ENCODE peak calls at places on chromosomes 2 and 18, in six cellular contexts. C, B, F, A, P and N are unnamed samples.

GRCh38 chr2:222754324-222754723 is 82.9 kb downstream of the MOGAT1 start:
- DNase-seq in F (no peak), A (no peak), B (no peak), P (no peak), C (no peak), N (no peak)

GRCh38 chr2:72837171-72837570 is 11.3 kb upstream of the EXOC6B start:
- DNase-seq in P (no peak), C (no peak), A (no peak), B (no peak), F (no peak), N (no peak)

GRCh38 chr2:1052671-1053270 is 102.1 kb downstream of the SNTG2 start:
- DNase-seq in C (no peak), A (peak), F (no peak), B (no peak), P (no peak), N (no peak)

GRCh38 chr18:30265190-30265589 is 777.4 kb downstream of the DSC3 start:
- DNase-seq in C (no peak), A (no peak), F (no peak), P (no peak), B (no peak), N (no peak)

GRCh38 chr2:75952173-75952572 is 241.5 kb upstream of the GCFC2 start:
- DNase-seq in P (no peak), C (no peak), F (no peak), B (no peak), A (no peak), N (no peak)

GRCh38 chr2:187994464-187995331 is 297.0 kb upstream of the GULP1 start:
- DNase-seq in A (no peak), C (no peak), P (no peak), F (no peak), B (no peak), N (no peak)

GRCh38 chr2:202883987-202884675 is 12.6 kb upstream of the ICA1L start:
- DNase-seq in A (no peak), F (no peak), B (no peak), C (no peak), P (no peak), N (no peak)

GRCh38 chr2:237993701-237994100 is 26.9 kb downstream of the UBE2F start:
- DNase-seq in C (no peak), F (no peak), P (no peak), B (no peak), A (no peak), N (no peak)

GRCh38 chr2:16745466-16745865 is 79.8 kb upstream of the CYRIA start:
- DNase-seq in C (no peak), A (no peak), F (no peak), B (no peak), P (no peak), N (no peak)

GRCh38 chr2:200423552-200423951 is 86.3 kb downstream of the KCTD18 start:
- DNase-seq in B (no peak), P (no peak), C (no peak), F (no peak), A (no peak), N (no peak)

GRCh38 chr2:200422071-200422470 is 87.8 kb downstream of the KCTD18 start:
- DNase-seq in A (no peak), F (no peak), C (no peak), P (no peak), B (no peak), N (no peak)

GRCh38 chr2:200421270-200421669 is 88.6 kb downstream of the KCTD18 start:
- DNase-seq in P (no peak), A (no peak), F (no peak), C (no peak), B (no peak), N (no peak)

GRCh38 chr2:200425026-200425821 is 84.6 kb downstream of the KCTD18 start:
- DNase-seq in B (no peak), P (no peak), C (no peak), F (no peak), A (no peak), N (no peak)

DNA sequence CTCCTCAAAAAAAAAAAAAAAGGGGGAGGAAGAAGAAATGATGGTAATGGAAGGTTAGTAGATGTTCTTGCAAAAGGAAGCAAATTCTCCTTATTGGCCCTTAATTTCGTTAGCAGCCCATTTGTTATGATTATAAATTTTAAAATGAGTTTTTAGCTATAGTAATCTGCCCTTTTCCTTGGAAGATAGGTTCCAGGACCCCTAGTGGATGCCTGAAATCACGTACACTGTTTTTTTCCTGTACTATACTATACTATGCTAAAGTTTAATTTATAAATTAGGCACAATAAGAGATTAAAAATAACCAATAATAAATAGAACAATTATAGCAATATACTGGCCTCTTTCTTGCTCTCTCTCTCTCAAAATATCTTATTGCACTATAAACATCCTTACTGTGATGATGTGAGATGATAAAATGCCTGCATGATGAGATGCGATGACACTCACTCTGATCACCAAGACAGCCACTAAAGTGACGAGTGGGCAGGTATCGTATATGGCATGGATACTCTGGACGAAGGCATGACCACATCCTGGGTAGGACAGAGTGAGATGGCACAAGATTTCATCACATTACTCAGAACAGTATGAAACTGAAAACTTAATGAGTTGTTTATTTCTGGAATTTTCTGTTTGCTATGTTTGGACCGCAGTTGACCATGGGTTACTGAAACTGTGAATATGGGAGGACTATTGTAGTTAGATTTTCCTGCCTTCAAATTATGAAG is 87.2 kb downstream of the KCTD18 start:
- DNase-seq in F (no peak), P (no peak), C (no peak), B (no peak), A (no peak), N (no peak)
- TF ChIP-seq CTCF in F (peak), P (no peak), C (no peak), B (no peak), A (no peak), N (no peak)

DNA sequence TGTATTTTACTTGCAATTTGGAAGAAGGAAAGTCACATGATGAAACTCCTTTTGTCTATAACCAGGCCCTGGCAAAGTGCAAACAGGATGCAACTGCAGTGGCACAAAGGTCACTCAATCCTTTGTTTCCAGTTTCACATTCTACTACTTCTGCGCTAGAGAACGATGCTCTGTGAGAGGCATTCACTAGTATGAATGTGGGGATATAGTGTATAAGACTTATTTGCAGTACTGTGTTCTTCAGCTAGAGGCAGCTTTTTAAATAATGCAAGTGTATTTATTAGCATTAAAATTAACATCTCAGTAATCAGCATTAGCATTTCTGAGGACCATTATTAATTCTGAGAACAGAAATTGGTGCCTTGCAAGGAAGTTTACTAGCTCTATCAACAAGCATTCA is 68.9 kb downstream of the PRPF40A start:
- DNase-seq in B (no peak), F (no peak), A (no peak), C (no peak), P (no peak), N (no peak)
- TF ChIP-seq CTCF in B (no peak), F (peak), A (no peak), C (no peak), P (peak), N (no peak)

GRCh38 chr2:49224426-49225010 is 70.2 kb upstream of the FSHR start:
- DNase-seq in B (no peak), A (no peak), C (no peak), P (peak), F (no peak), N (no peak)
- TF ChIP-seq CTCF in B (no peak), A (no peak), C (no peak), P (no peak), F (no peak), N (no peak)

DNA sequence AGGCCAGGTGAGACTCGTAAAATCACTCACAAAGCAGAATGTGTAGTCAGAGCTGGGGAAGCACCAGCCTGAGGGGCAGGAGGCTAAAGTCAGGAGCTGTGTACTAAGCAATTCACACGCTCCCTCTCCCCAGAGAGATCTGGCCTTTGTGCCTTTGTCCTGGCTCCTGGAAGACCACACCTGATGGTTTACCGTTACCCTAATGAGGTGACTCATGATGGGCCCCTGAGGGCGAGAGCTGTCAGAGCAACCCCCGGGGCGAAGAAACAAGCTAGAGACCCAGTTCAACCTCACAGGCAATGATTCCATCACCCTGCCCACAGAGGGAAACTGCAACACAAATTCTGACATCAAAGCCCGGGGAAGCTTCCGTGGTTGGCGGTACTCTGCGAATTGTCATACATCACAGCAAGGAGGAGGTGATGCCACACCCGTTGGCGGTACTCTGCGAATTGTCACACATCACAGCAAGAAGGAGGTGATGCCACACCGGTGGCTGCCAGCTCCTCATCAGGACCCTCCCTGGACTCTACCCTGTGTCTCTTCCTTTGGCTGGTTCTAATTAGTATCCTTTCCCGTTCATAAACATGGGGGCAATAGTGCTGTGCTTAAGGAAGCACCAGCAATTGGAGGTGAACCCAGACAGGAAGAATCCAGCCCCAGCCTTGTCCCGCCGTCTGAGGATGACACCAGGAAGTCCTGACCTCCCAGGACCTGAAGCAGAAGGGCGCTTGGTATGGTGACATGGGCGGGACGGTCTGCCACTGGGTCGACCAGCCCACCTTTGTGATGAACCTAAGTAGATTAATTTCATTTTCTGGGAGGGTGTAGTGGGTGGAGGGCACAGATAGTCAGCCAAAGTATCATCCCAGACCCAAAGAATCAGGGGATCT is 30.5 kb downstream of the B3GNT7 start:
- DNase-seq in C (no peak), A (no peak), F (no peak), P (no peak), B (no peak), N (no peak)
- TF ChIP-seq CTCF in C (no peak), A (no peak), F (no peak), P (no peak), B (no peak), N (no peak)

DNA sequence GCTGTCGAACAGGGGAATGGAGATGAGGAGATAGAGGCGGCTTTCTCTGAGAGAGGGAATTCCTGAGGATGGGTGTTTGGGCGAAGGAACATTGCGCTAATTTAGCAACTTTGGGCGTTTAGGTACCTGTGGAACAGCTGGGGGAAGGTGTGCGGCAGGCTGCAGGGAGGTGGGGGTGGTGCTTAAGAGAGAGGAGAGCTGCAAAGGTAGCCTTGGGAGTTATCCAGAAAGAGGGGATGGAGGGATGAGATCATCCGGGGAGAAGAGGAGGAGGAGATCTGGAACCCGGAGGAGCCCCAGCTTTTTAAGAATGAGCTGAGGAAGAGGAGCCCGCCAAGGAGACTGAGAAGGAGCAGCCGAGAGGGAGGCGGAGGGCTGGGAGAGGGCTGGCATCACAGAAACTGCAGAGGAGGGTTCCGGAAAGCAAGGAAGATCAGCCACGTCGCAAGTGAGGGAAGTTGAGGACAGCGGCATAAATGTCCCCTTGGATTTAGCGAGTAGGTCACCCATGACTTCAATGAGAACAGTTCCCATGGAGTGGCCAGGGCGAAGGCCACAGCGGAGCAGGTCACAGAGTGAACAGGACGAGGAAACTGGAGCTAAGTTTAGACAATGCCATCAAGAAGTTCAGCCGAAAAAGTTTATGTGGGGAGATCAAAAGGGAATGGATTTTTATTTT is 174.7 kb downstream of the KLHL29 start:
- DNase-seq in P (no peak), A (no peak), B (no peak), C (no peak), F (no peak), N (no peak)
- TF ChIP-seq CTCF in P (no peak), A (no peak), B (no peak), C (no peak), F (no peak), N (no peak)

DNA sequence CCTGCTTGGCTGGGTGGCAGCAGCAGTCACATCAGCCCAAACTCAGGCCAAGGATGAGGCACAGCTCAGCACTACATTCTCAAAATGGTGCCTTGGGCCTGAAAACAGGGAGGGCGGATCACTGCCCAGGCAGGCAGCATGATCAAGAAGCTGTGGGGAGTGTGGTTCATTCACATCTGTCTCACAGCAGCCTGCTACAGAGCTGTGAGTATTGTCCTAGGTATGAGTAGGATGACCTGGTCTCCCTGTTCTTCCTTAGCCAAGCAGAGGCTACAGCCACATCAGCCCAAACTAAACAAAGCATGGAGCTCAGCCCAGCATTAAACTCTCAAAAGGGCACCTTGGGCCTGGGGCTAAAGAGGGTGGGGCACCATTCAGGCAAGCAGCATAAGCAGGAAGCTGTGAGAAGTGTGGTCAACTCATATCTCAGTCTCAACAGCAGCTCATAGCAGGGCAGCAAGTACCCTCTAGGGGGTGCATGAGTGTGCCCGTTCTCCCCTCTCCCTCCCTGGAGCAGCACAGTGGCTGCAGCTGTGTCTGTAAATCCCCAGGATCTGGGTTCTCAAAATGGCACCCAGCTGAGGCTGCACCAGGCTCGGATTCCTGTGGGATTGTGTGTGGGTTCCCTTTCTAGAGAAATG is 139.6 kb downstream of the TRABD2A start:
- DNase-seq in F (peak), P (no peak), C (peak), B (peak), A (no peak), N (peak)
- TF ChIP-seq CTCF in F (peak), P (no peak), C (no peak), B (no peak), A (peak), N (peak)